ENCODE peak calls at places on chromosomes 13 and 19, in six cellular contexts. Q is activated naive CD8-positive, alpha-beta T cell treated with anti-CD3 and anti-CD28 coated beads for 36 hours; O is cardiac muscle cell; C is tibial nerve; A is NCI-H774; D is ascending aorta. B is an unnamed sample.

GRCh38 chr19:37817180-37817911 is 38.0 kb upstream of the ZNF573 start:
- DNase-seq in Q (peak), O (peak), C (peak), A (peak), D (peak), B (no peak)

GRCh38 chr13:114002009-114002544 is 28.2 kb upstream of the C13orf46 start:
- DNase-seq in Q (no peak), O (no peak), C (no peak), A (no peak), D (no peak), B (no peak)

GRCh38 chr13:43153436-43154082 is 130.2 kb downstream of the DNAJC15 start:
- DNase-seq in Q (no peak), O (peak), C (no peak), A (no peak), D (no peak), B (no peak)

GRCh38 chr13:106561551-106562170 is 6.3 kb downstream of the ARGLU1 start:
- DNase-seq in Q (peak), O (peak), C (no peak), A (no peak), D (no peak), B (no peak)

GRCh38 chr19:1237027-1237659 is 662 bp downstream of the CBARP start:
- DNase-seq in Q (no peak), O (no peak), C (no peak), A (no peak), D (no peak), B (no peak)

GRCh38 chr13:105406551-105406950 is 1128.9 kb downstream of the EFNB2 start:
- DNase-seq in Q (no peak), O (no peak), C (no peak), A (no peak), D (no peak), B (no peak)

GRCh38 chr19:12464769-12465725 is 19.6 kb downstream of the ZNF709 start:
- DNase-seq in Q (no peak), O (no peak), C (no peak), A (no peak), D (no peak), B (no peak)

GRCh38 chr19:47615714-47616113 is 6.8 kb downstream of the BICRA start:
- DNase-seq in Q (no peak), O (no peak), C (no peak), A (no peak), D (no peak), B (no peak)

GRCh38 chr13:47472516-47472915 is 528.6 kb downstream of the SUCLA2 start:
- DNase-seq in Q (no peak), O (no peak), C (no peak), A (no peak), D (no peak), B (no peak)

GRCh38 chr13:50826035-50826434 is 17.5 kb downstream of the DLEU7 start:
- DNase-seq in Q (no peak), O (no peak), C (no peak), A (no peak), D (no peak), B (no peak)

GRCh38 chr19:58118979-58119733 is 21.1 kb upstream of the ZSCAN18 start:
- DNase-seq in Q (no peak), O (no peak), C (no peak), A (no peak), D (no peak), B (no peak)

GRCh38 chr19:28971011-28971410 is 241.9 kb downstream of the UQCRFS1 start:
- DNase-seq in Q (no peak), O (peak), C (no peak), A (no peak), D (no peak), B (no peak)

GRCh38 chr13:73138967-73139491 is 80.2 kb downstream of the KLF5 start:
- DNase-seq in Q (no peak), O (no peak), C (no peak), A (no peak), D (no peak), B (no peak)

GRCh38 chr13:26184791-26185250 is 37.3 kb downstream of the RNF6 start:
- DNase-seq in Q (peak), O (peak), C (peak), A (peak), D (peak), B (peak)

GRCh38 chr19:36151144-36152051 is 849 bp downstream of the COX7A1 start:
- DNase-seq in Q (no peak), O (peak), C (peak), A (no peak), D (peak), B (no peak)

GRCh38 chr19:49326165-49326704 is 1.2 kb upstream of the SLC6A16 start:
- DNase-seq in Q (no peak), O (no peak), C (no peak), A (no peak), D (no peak), B (no peak)